ENCODE peak calls at places on chromosomes 7 and 10, in six cellular contexts. I, W, C, P, Q and N are unnamed samples.

GRCh38 chr10:113228570-113228969 is 278.5 kb downstream of the TCF7L2 start:
- DNase-seq in Q (no peak), P (peak), C (no peak), I (no peak), W (no peak), N (no peak)

GRCh38 chr7:1422512-1423265 is 36.6 kb downstream of the MICALL2 start:
- DNase-seq in W (no peak), C (no peak), P (peak), Q (no peak), I (no peak), N (no peak)

GRCh38 chr7:121369462-121369861 is 26.6 kb downstream of the FAM3C start:
- DNase-seq in C (no peak), I (peak), P (peak), Q (no peak), W (peak), N (peak)

GRCh38 chr7:100629117-100629711 is 12.1 kb downstream of the TFR2 start:
- DNase-seq in C (peak), P (peak), W (no peak), I (peak), Q (peak), N (peak)

GRCh38 chr7:27198871-27199801 is 755 bp downstream of the HOXA13 start:
- DNase-seq in W (no peak), C (peak), P (peak), Q (peak), I (no peak), N (peak)

GRCh38 chr7:2037805-2038635 is 194.7 kb downstream of the MAD1L1 start:
- DNase-seq in I (no peak), C (no peak), W (no peak), P (peak), Q (peak), N (no peak)

GRCh38 chr7:75966209-75966961 is 28.0 kb downstream of the TMEM120A start:
- DNase-seq in W (peak), C (no peak), Q (no peak), I (peak), P (peak), N (no peak)

GRCh38 chr7:27262121-27262520 is 19.5 kb downstream of the EVX1 start:
- DNase-seq in C (no peak), W (no peak), I (no peak), P (peak), Q (no peak), N (peak)

GRCh38 chr7:20217193-20217948 is at the start of gene MACC1:
- DNase-seq in C (peak), Q (peak), P (no peak), I (peak), W (peak), N (peak)

GRCh38 chr7:38660427-38661099 is 29.4 kb upstream of the AMPH start:
- DNase-seq in Q (peak), C (peak), I (peak), P (peak), W (peak), N (peak)

GRCh38 chr7:26729150-26729772 is 135.1 kb downstream of the SKAP2 start:
- DNase-seq in W (no peak), Q (no peak), I (no peak), C (no peak), P (no peak), N (no peak)

GRCh38 chr7:116298576-116298975 is 88.2 kb downstream of the TES start:
- DNase-seq in I (no peak), Q (no peak), W (no peak), C (no peak), P (no peak), N (no peak)

GRCh38 chr7:1889556-1890181 is 219.6 kb downstream of the ELFN1 start:
- DNase-seq in I (no peak), W (no peak), C (no peak), Q (no peak), P (peak), N (peak)

GRCh38 chr7:36949711-36950600 is 225.7 kb upstream of the AOAH start:
- DNase-seq in Q (no peak), C (no peak), W (peak), P (peak), I (no peak), N (peak)

GRCh38 chr10:128723631-128724205 is 597.5 kb upstream of the MKI67 start:
- DNase-seq in Q (no peak), P (no peak), I (peak), C (no peak), W (no peak), N (no peak)

GRCh38 chr7:2794836-2795636 is 49.1 kb downstream of the GNA12 start:
- DNase-seq in P (no peak), Q (no peak), C (no peak), W (no peak), I (no peak), N (no peak)

GRCh38 chr10:101233443-101233842 is 4.2 kb upstream of the LBX1 start:
- DNase-seq in W (no peak), P (no peak), I (no peak), C (no peak), Q (no peak), N (no peak)

GRCh38 chr10:86103391-86104101 is 263.0 kb downstream of the GRID1 start:
- DNase-seq in P (no peak), C (peak), W (no peak), I (no peak), Q (no peak), N (no peak)

GRCh38 chr10:95741807-95742528 is 14.0 kb upstream of the ENTPD1 start:
- DNase-seq in W (peak), I (no peak), Q (peak), P (peak), C (peak), N (no peak)

GRCh38 chr7:34165927-34166550 is 260.7 kb downstream of the BMPER start:
- DNase-seq in W (peak), I (peak), Q (peak), P (peak), C (peak), N (peak)

GRCh38 chr10:26269754-26270153 is 53.2 kb downstream of the GAD2 start:
- DNase-seq in P (peak), I (peak), Q (peak), C (peak), W (peak), N (peak)

GRCh38 chr7:94250124-94250523 is 144.6 kb upstream of the COL1A2 start:
- DNase-seq in W (no peak), P (no peak), Q (no peak), I (no peak), C (no peak), N (no peak)
- TF ChIP-seq EZH2phosphoT487 in W (no peak), P (no peak), Q (no peak), I (no peak), C (no peak), N (no peak)

DNA sequence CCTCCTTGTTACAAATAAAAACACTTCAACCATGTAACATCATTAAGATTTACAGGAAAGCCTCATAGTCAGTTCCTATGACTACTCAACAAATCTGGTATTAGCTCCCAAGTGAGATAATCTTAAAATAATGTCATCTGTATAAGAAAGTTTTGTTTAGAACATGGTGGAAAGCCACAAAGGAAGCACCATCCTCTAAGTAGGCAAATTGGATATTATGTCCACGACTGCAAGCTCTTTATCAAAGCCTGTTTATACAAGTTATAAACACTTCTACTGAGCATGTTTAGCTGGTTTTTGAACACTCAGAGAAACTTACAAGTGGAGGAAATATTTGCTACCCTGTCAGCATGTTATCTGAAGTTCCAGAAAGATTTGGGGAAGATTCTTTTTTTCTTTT is 349.8 kb downstream of the ARL4A start:
- DNase-seq in W (no peak), C (no peak), Q (no peak), I (no peak), P (no peak), N (no peak)
- H2AFZ ChIP-seq in W (no peak), C (no peak), Q (no peak), I (no peak), P (no peak), N (no peak)

GRCh38 chr7:102120666-102121065 is 166.0 kb upstream of the SH2B2 start:
- DNase-seq in P (no peak), C (no peak), Q (no peak), W (no peak), I (no peak), N (no peak)

GRCh38 chr7:102119925-102120324 is 166.7 kb upstream of the SH2B2 start:
- DNase-seq in I (no peak), C (no peak), P (no peak), Q (no peak), W (no peak), N (no peak)

GRCh38 chr7:102122026-102122425 is 164.6 kb upstream of the SH2B2 start:
- DNase-seq in Q (peak), P (peak), I (peak), C (no peak), W (peak), N (peak)

GRCh38 chr7:102117743-102118142 is 168.9 kb upstream of the SH2B2 start:
- DNase-seq in C (no peak), W (no peak), P (peak), Q (no peak), I (no peak), N (no peak)

DNA sequence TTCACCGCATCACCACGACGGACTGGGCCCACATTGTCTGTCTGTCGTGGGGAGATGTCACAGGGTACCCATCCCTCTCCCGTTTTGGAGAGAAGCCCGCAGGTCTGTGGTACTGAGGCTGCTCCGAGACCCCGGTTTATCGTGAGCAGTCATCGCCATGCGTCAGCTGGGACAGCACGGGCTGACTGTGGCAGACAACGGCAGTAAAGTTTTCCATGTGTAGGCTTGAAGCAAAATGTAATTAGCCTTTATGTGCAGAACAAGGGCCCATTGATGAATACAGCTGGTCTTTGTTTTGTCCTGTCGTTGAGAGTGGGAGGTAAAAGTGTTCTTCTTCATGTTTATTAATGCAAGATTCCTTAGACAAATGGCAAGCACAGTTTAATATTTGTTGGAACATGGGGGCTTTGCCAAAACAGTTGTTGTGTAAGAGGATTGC is 167.4 kb upstream of the SH2B2 start:
- DNase-seq in I (no peak), W (no peak), P (no peak), C (no peak), Q (no peak), N (no peak)
- TF ChIP-seq EZH2phosphoT487 in I (no peak), W (no peak), P (no peak), C (no peak), Q (no peak), N (no peak)

DNA sequence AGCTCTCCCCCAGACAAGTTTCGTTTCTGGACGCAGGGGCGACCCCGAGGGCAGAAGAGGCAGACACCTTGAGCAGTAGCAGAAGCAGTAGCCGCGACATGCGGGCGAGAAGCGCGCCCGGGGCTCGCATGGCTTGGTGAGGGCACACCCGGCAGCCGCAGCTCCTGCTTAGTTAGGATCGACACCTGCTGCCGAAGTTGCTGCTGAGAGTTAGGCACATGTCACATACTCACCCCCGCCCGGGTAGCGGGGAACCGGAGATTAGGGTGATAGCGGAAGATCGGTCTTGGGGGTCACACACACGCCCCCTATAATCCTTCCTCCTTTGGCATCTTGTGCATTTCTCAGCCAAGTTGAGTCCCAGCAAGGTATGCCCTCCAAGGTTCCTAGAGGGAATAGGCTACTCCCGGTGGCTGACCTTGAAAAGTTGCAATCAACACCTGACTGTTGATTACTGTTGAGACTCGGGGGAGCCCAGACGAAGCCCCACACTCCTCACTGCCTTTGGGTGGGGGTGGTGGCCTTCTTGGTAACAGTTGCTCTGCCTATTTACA is 668 bp downstream of the GPR37 start:
- DNase-seq in Q (no peak), W (peak), C (peak), P (no peak), I (peak), N (peak)
- H2AFZ ChIP-seq in Q (no peak), W (peak), C (peak), P (peak), I (peak), N (peak)

GRCh38 chr7:151869457-151869856 is 7.5 kb downstream of the PRKAG2 start:
- DNase-seq in Q (no peak), P (no peak), I (no peak), W (no peak), C (no peak), N (no peak)

GRCh38 chr7:151869968-151870918 is 6.7 kb downstream of the PRKAG2 start:
- DNase-seq in C (no peak), W (no peak), I (no peak), Q (no peak), P (no peak), N (no peak)

GRCh38 chr7:151867912-151868804 is 8.8 kb downstream of the PRKAG2 start:
- DNase-seq in W (no peak), I (no peak), C (no peak), Q (no peak), P (no peak), N (no peak)

GRCh38 chr7:151866761-151867650 is 9.9 kb downstream of the PRKAG2 start:
- DNase-seq in C (no peak), W (no peak), P (no peak), Q (no peak), I (no peak), N (no peak)

DNA sequence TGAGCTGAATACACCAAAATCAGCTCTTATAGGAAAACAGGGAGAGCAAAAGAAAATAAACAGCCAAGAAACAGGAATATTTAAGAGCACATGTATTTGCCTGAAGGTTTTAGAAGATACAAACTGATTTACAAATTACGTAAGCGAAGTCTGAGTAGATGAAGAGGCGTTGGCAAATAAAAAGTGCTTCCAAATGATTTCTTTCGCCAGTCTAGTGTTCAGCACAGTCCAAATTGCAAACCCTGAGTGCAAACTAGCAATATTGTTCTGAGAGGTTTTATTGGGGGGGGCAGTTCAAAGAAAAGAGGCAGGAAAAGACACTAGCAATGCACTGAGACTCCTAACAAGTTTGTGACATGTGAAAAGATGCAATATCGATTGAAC is 8.1 kb downstream of the PRKAG2 start:
- DNase-seq in P (peak), Q (no peak), W (no peak), C (no peak), I (no peak), N (no peak)
- TF ChIP-seq EZH2phosphoT487 in P (no peak), Q (no peak), W (no peak), C (no peak), I (no peak), N (no peak)

GRCh38 chr10:132306951-132307751 is 599 bp downstream of the STK32C start:
- DNase-seq in Q (no peak), I (no peak), P (peak), W (peak), C (peak), N (peak)
- H2AFZ ChIP-seq in Q (no peak), I (no peak), P (peak), W (peak), C (peak), N (peak)